ENCODE peak calls at places on chromosomes 4 and X, in eight cellular contexts. J, Q, K, O, H, X, W and F are unnamed samples. For H3K4me1, the result is how much of the 10 kb centered on the place peaks cover.

GRCh38 chrX:12996934-12997435 is 22.1 kb downstream of the TMSB4X start:
- DNase-seq in J (no peak), Q (no peak), K (no peak), O (no peak), H (no peak), X (no peak), W (no peak), F (no peak)

GRCh38 chr4:52837716-52838558 is 24.2 kb upstream of the RASL11B start:
- DNase-seq in J (no peak), Q (no peak), K (peak), O (no peak), H (no peak), X (no peak), W (no peak), F (no peak)

GRCh38 chr4:165684177-165684870 is 188.7 kb upstream of the TLL1 start:
- DNase-seq in J (no peak), Q (no peak), K (no peak), O (no peak), H (no peak), X (no peak), W (no peak), F (no peak)

GRCh38 chr4:152102184-152103000 is 341.6 kb upstream of the GATB start:
- DNase-seq in J (no peak), Q (no peak), K (peak), O (no peak), H (peak), X (no peak), W (no peak), F (no peak)

GRCh38 chr4:168879178-168879577 is 130.9 kb downstream of the CBR4 start:
- DNase-seq in J (no peak), Q (no peak), K (no peak), O (no peak), H (no peak), X (no peak), W (no peak), F (no peak)

GRCh38 chrX:43707812-43708548 is 51.9 kb downstream of the MAOA start:
- DNase-seq in J (no peak), Q (no peak), K (no peak), O (peak), H (no peak), X (peak), W (peak), F (no peak)

GRCh38 chr4:129515356-129515755 is 419.4 kb downstream of the C4orf33 start:
- DNase-seq in J (no peak), Q (no peak), K (no peak), O (no peak), H (no peak), X (no peak), W (no peak), F (no peak)

GRCh38 chr4:106096454-106096853 is 201.2 kb downstream of the NPNT start:
- DNase-seq in J (no peak), Q (no peak), K (no peak), O (no peak), H (no peak), X (no peak), W (no peak), F (no peak)

GRCh38 chrX:21255207-21255606 is 119.0 kb upstream of the CNKSR2 start:
- DNase-seq in J (no peak), Q (no peak), K (no peak), O (no peak), H (no peak), X (no peak), W (no peak), F (no peak)

GRCh38 chrX:71953946-71954345 is 43.3 kb downstream of the NHSL2 start:
- DNase-seq in J (no peak), Q (no peak), K (no peak), O (no peak), H (no peak), X (peak), W (no peak), F (no peak)

GRCh38 chrX:9354918-9355317 is 109.9 kb upstream of the TBL1X start:
- DNase-seq in J (no peak), Q (peak), K (no peak), O (no peak), H (no peak), X (no peak), W (no peak), F (no peak)

GRCh38 chrX:115178473-115178872 is 10.7 kb upstream of the RBMXL3 start:
- DNase-seq in J (no peak), Q (no peak), K (no peak), O (no peak), H (no peak), X (no peak), W (no peak), F (no peak)

GRCh38 chr4:108169639-108170038 is 907 bp upstream of the LEF1 start:
- DNase-seq in J (no peak), Q (no peak), K (no peak), O (no peak), H (no peak), X (no peak), W (no peak), F (no peak)
- H3K4me1 ChIP-seq in J (under half), Q (half or more), K (under half), O (under half), H (under half), X (under half), W (under half), F (under half)

GRCh38 chr4:5052424-5052702 is 1.1 kb downstream of the STK32B start:
- DNase-seq in J (no peak), Q (no peak), K (no peak), O (no peak), H (no peak), X (no peak), W (no peak), F (no peak)

GRCh38 chr4:5052726-5053425 is 1.6 kb downstream of the STK32B start:
- DNase-seq in J (no peak), Q (no peak), K (no peak), O (no peak), H (no peak), X (no peak), W (no peak), F (no peak)

GRCh38 chr4:5050520-5050955 is 742 bp upstream of the STK32B start:
- DNase-seq in J (peak), Q (peak), K (peak), O (peak), H (peak), X (peak), W (peak), F (no peak)

GRCh38 chr4:5051692-5052423 is 578 bp downstream of the STK32B start:
- DNase-seq in J (peak), Q (no peak), K (no peak), O (no peak), H (no peak), X (no peak), W (no peak), F (no peak)

DNA sequence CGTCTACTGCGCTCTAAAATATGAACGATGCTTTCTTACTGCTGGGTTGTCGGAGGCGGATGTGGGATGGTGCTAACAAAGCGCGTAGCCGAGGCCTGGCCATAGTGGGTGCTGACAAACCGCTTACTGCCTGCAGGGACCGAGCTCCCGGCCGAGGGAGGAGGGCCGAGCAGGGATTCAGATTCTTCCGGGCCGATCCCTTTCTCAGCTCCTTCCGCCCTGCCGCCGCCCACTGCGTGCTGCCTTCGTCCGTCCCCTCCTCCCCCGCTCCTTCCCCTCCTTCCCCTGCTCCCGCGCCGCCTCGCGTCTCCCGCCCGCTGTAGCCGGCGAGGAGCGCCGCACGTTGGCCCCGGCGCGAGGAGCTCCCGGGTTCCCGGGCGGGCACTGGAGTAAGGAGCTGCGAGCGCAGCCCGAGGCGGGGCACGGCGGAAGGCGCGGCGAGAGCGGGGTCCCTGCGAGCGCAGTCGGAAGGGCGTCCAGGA is at the start of gene STK32B:
- DNase-seq in J (peak), Q (no peak), K (no peak), O (peak), H (no peak), X (peak), W (peak), F (no peak)
- TF ChIP-seq POLR2A in J (no peak), Q (no peak), K (no peak), O (no peak), H (no peak), X (no peak), W (no peak), F (no peak)

GRCh38 chr4:76570141-76570989 is 135.3 kb downstream of the SHROOM3 start:
- DNase-seq in J (peak), Q (no peak), K (peak), O (no peak), H (no peak), X (no peak), W (no peak), F (no peak)
- H3K4me1 ChIP-seq in J (under half), Q (under half), K (under half), O (under half), H (under half), X (under half), W (under half), F (under half)

GRCh38 chr4:3054169-3054759 is 20.1 kb downstream of the HTT-AS start:
- DNase-seq in J (no peak), Q (no peak), K (no peak), O (no peak), H (peak), X (no peak), W (no peak), F (no peak)

GRCh38 chr4:3062466-3062865 is 11.9 kb downstream of the HTT-AS start:
- DNase-seq in J (no peak), Q (peak), K (no peak), O (no peak), H (no peak), X (no peak), W (no peak), F (no peak)

GRCh38 chr4:3059896-3060295 is 14.4 kb downstream of the HTT-AS start:
- DNase-seq in J (no peak), Q (no peak), K (no peak), O (no peak), H (no peak), X (no peak), W (no peak), F (no peak)

DNA sequence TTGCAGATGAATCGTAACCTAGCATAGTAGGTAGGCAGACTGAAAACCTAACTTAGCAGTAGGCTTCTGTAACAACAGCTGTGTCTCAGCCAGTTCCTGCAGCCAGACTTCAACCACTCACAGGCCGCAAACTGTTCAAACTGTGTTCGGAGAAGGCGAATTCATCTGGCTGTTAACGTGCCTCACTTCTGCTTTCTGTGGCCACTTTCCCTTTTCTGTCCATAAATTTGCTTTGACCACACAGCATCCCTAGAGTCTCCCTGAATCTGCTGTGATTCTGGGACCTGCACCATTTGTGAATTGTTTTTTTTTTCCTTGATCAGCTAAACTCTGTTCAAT is 15.3 kb downstream of the HTT-AS start:
- DNase-seq in J (no peak), Q (peak), K (no peak), O (no peak), H (no peak), X (no peak), W (no peak), F (peak)
- TF ChIP-seq POLR2A in J (no peak), Q (no peak), K (no peak), O (no peak), H (no peak), X (no peak), W (no peak), F (no peak)

DNA sequence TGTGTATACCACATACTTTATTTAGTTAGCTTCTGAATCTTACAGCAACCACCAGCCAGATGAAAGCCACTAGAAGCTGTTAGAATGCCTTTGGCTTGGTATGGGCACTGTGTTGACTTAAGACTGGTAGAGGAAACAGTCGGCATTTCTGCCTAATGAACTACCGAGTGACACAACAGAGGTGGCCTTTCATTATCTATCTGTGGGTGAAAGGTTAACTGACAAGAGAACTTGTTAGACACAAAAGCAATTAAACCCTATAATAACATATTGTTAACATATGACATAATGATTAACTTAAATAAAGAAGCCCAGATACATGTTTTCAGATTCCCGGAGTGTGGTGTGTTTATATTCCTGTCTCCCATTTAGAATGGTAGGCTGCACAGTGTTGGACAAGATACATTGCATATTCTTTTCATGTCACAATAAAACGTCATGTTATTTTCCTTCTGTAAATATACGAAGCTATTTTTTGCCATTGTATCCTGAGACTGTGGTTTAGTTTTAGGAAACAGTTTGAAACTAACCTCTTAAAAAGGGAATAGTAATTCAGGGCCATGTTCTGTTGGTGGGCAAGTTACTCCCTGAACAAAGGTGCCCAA is 181.5 kb downstream of the SLIT2 start:
- DNase-seq in J (no peak), Q (no peak), K (no peak), O (no peak), H (no peak), X (no peak), W (no peak), F (no peak)
- H3K4me1 ChIP-seq in J (under half), Q (under half), K (under half), O (under half), H (under half), X (under half), W (under half), F (under half)

DNA sequence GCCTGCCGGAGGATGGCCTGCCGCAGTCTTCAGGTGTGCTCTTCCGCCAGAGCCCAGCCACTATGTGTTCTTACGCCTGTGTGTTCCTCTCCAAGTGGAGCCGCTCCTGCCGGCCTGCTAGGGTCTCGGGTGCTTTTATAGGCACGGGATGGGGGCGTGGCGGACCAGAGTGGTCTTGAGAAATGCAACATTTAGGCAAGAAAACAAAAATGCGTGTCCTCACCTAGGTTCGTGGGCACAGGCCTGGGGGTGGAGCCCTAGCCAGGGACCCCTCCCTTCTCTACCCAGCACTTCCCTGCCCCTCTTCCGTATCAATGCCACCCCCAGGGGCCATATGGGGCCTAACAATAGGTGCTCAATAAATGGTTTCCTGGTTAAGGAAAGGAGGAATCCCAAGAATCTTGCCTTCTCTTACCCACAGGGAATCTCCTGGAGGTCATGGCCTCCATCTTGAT is 34.4 kb upstream of the LRBA start:
- DNase-seq in J (no peak), Q (no peak), K (no peak), O (no peak), H (no peak), X (no peak), W (no peak), F (no peak)
- TF ChIP-seq POLR2A in J (no peak), Q (no peak), K (no peak), O (no peak), H (no peak), X (no peak), W (no peak), F (no peak)

DNA sequence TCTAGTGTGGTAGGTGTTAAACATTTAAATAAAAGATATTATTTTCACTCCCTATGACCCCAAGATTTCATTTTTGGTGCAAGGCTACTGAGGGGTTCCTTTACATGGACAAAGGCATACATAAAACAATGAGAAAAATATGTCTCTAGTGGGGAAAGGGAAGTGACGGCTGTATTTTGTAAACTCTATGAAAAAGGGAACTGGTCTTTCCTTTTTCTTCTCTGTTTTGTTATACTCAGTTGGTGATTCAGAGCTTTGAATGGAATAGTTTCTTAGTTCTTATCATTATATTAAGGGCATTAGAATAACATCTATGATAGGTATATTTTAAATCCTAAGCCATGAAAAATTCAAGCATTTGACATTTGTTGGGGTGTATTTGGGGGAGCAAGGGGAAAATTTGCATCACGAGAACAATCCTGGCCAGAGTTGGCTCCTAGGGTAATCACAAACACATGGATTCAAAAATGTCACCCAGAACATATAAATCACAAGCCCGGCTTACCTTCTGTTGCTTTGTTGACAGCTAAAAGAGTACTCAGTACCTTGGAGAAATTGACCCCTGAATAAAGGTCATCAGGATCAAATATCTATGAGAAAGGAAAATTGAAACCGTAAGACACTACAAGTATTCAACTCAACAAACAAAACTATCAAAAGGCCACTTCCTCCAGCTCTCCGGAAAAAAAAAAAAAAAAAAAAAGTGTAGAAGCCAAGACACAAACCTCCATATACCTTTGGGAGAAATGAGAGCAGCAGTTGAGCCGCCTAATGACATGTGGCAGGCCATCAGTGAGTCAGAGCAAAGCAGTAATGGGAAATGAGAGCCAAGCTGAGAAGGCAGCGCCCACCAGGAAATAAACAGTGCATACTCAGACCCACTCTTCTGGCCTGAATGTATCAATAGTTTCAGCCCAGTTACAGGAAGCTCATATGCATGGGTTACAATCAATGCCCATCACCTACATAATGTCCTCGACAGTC is 33.4 kb downstream of the ARHGEF6 start:
- DNase-seq in J (no peak), Q (no peak), K (no peak), O (no peak), H (no peak), X (no peak), W (no peak), F (no peak)
- H3K4me1 ChIP-seq in J (under half), Q (half or more), K (under half), O (under half), H (under half), X (under half), W (under half), F (under half)

GRCh38 chr4:143335979-143336827 is 473 bp upstream of the GAB1 start:
- DNase-seq in J (peak), Q (peak), K (peak), O (peak), H (no peak), X (peak), W (peak), F (peak)
- TF ChIP-seq POLR2A in J (peak), Q (no peak), K (peak), O (peak), H (no peak), X (peak), W (no peak), F (peak)

DNA sequence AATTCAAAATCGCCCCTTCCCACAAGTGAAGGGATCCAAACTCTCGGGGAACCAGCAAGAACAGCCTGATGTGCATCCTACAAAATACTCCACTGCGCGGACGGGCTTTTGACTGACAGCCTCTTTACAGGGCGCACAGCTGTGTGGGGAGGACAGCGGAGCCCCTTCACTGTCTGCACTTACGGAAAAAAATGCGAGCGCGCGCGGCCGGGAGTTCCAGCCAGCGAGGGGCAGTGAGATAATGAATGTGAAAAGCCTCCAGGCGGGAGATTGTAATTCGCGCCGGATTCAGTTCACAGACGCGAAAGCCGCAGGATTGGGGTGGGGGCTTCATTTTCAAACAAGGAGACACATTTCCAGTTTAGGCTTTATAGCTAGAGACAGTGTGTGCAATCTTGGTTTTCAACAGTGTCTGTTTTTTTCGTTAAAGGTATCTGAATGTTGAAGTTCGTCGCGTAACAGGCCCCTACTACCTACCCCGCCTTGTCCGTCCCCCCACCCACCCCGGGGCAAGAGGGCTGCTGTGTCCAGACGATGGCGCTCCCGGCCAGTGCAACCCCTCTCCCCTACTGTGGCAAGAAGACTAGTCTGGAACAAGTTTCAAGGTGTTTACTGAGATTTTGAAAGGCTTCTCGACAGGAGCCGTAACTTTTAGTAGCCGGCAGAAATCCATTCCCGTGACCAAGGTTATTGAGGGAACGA is 1.7 kb upstream of the GPR50 start:
- DNase-seq in J (no peak), Q (no peak), K (no peak), O (no peak), H (no peak), X (no peak), W (no peak), F (no peak)
- H3K4me1 ChIP-seq in J (under half), Q (under half), K (under half), O (under half), H (under half), X (under half), W (under half), F (under half)